ENCODE peak calls at places on chromosomes 12 and 14, in seven cellular contexts. One of them, this sample, is unnamed.

GRCh38 chr14:64550539-64551333 is 975 bp downstream of the PPP1R36 start:
- DNase-seq in upper lobe of right lung: no peak
- DNase-seq in Peyer's patch: no peak
- DNase-seq in OCI-LY7: no peak
- DNase-seq in right lobe of liver: no peak
- DNase-seq in ovary: no peak
- DNase-seq in astrocyte of the cerebellum: no peak
- DNase-seq in this sample: no peak

GRCh38 chr12:111635524-111635923 is 36.4 kb upstream of the ATXN2 start:
- DNase-seq in OCI-LY7: no peak
- DNase-seq in Peyer's patch: no peak
- DNase-seq in ovary: no peak
- DNase-seq in upper lobe of right lung: no peak
- DNase-seq in astrocyte of the cerebellum: no peak
- DNase-seq in right lobe of liver: no peak
- DNase-seq in this sample: no peak

GRCh38 chr12:122473543-122474323 is 27.0 kb downstream of the ZCCHC8 start:
- DNase-seq in right lobe of liver: no peak
- DNase-seq in ovary: peak
- DNase-seq in astrocyte of the cerebellum: no peak
- DNase-seq in OCI-LY7: no peak
- DNase-seq in upper lobe of right lung: no peak
- DNase-seq in Peyer's patch: no peak
- DNase-seq in this sample: no peak

GRCh38 chr14:86933460-86933859 is 1059.5 kb downstream of the GALC start:
- DNase-seq in ovary: no peak
- DNase-seq in upper lobe of right lung: no peak
- DNase-seq in astrocyte of the cerebellum: no peak
- DNase-seq in Peyer's patch: no peak
- DNase-seq in right lobe of liver: no peak
- DNase-seq in OCI-LY7: no peak
- DNase-seq in this sample: no peak

GRCh38 chr14:51576112-51576420 is 75.6 kb upstream of the FRMD6 start:
- DNase-seq in OCI-LY7: no peak
- DNase-seq in upper lobe of right lung: no peak
- DNase-seq in astrocyte of the cerebellum: no peak
- DNase-seq in ovary: no peak
- DNase-seq in right lobe of liver: no peak
- DNase-seq in Peyer's patch: no peak
- DNase-seq in this sample: peak

GRCh38 chr14:29109589-29109988 is 343.0 kb downstream of the FOXG1 start:
- DNase-seq in right lobe of liver: no peak
- DNase-seq in OCI-LY7: no peak
- DNase-seq in ovary: no peak
- DNase-seq in upper lobe of right lung: no peak
- DNase-seq in Peyer's patch: no peak
- DNase-seq in astrocyte of the cerebellum: no peak
- DNase-seq in this sample: no peak

GRCh38 chr14:56274556-56274955 is 156.3 kb downstream of the PELI2 start:
- DNase-seq in OCI-LY7: no peak
- DNase-seq in ovary: no peak
- DNase-seq in astrocyte of the cerebellum: no peak
- DNase-seq in Peyer's patch: no peak
- DNase-seq in upper lobe of right lung: no peak
- DNase-seq in right lobe of liver: no peak
- DNase-seq in this sample: no peak

GRCh38 chr12:38610808-38611350 is 294.3 kb downstream of the ALG10B start:
- DNase-seq in Peyer's patch: no peak
- DNase-seq in OCI-LY7: no peak
- DNase-seq in ovary: no peak
- DNase-seq in astrocyte of the cerebellum: no peak
- DNase-seq in upper lobe of right lung: no peak
- DNase-seq in right lobe of liver: no peak
- DNase-seq in this sample: no peak

GRCh38 chr12:124480469-124481256 is 86.7 kb downstream of the NCOR2 start:
- DNase-seq in right lobe of liver: peak
- DNase-seq in OCI-LY7: peak
- DNase-seq in Peyer's patch: no peak
- DNase-seq in ovary: peak
- DNase-seq in astrocyte of the cerebellum: no peak
- DNase-seq in upper lobe of right lung: no peak
- DNase-seq in this sample: peak

GRCh38 chr14:38627163-38627562 is 371.3 kb upstream of the CLEC14A start:
- DNase-seq in upper lobe of right lung: peak
- DNase-seq in OCI-LY7: no peak
- DNase-seq in astrocyte of the cerebellum: no peak
- DNase-seq in Peyer's patch: no peak
- DNase-seq in ovary: no peak
- DNase-seq in right lobe of liver: no peak
- DNase-seq in this sample: no peak

GRCh38 chr14:52279405-52279804 is 11.9 kb downstream of the PTGDR start:
- DNase-seq in ovary: no peak
- DNase-seq in astrocyte of the cerebellum: no peak
- DNase-seq in right lobe of liver: no peak
- DNase-seq in Peyer's patch: no peak
- DNase-seq in upper lobe of right lung: no peak
- DNase-seq in OCI-LY7: no peak
- DNase-seq in this sample: peak

GRCh38 chr12:95733156-95733825 is 57.3 kb downstream of the NTN4 start:
- DNase-seq in Peyer's patch: no peak
- DNase-seq in upper lobe of right lung: no peak
- DNase-seq in OCI-LY7: no peak
- DNase-seq in right lobe of liver: no peak
- DNase-seq in astrocyte of the cerebellum: peak
- DNase-seq in ovary: no peak
- DNase-seq in this sample: peak

GRCh38 chr12:92771011-92771410 is 68.2 kb downstream of the PLEKHG7 start:
- DNase-seq in ovary: no peak
- DNase-seq in right lobe of liver: no peak
- DNase-seq in OCI-LY7: no peak
- DNase-seq in Peyer's patch: no peak
- DNase-seq in astrocyte of the cerebellum: no peak
- DNase-seq in upper lobe of right lung: no peak
- DNase-seq in this sample: no peak

GRCh38 chr14:61662437-61663311 is 32.6 kb upstream of the HIF1A start:
- DNase-seq in upper lobe of right lung: no peak
- DNase-seq in ovary: no peak
- DNase-seq in OCI-LY7: peak
- DNase-seq in astrocyte of the cerebellum: no peak
- DNase-seq in right lobe of liver: no peak
- DNase-seq in Peyer's patch: no peak
- DNase-seq in this sample: peak

GRCh38 chr12:90922068-90922743 is 32.8 kb downstream of the CCER1 start:
- DNase-seq in upper lobe of right lung: no peak
- DNase-seq in Peyer's patch: no peak
- DNase-seq in right lobe of liver: no peak
- DNase-seq in OCI-LY7: no peak
- DNase-seq in astrocyte of the cerebellum: no peak
- DNase-seq in ovary: no peak
- DNase-seq in this sample: no peak

GRCh38 chr12:132866251-132866828 is 21.1 kb downstream of the CHFR start:
- DNase-seq in OCI-LY7: no peak
- DNase-seq in upper lobe of right lung: no peak
- DNase-seq in ovary: no peak
- DNase-seq in right lobe of liver: no peak
- DNase-seq in astrocyte of the cerebellum: no peak
- DNase-seq in Peyer's patch: no peak
- DNase-seq in this sample: no peak

GRCh38 chr12:104358353-104359003 is 54.9 kb downstream of the EID3 start:
- DNase-seq in ovary: peak
- DNase-seq in astrocyte of the cerebellum: no peak
- DNase-seq in right lobe of liver: peak
- DNase-seq in OCI-LY7: peak
- DNase-seq in Peyer's patch: peak
- DNase-seq in upper lobe of right lung: peak
- DNase-seq in this sample: no peak

GRCh38 chr14:75303415-75303814 is 24.8 kb downstream of the FOS start:
- DNase-seq in upper lobe of right lung: peak
- DNase-seq in Peyer's patch: peak
- DNase-seq in ovary: peak
- DNase-seq in OCI-LY7: peak
- DNase-seq in astrocyte of the cerebellum: no peak
- DNase-seq in right lobe of liver: no peak
- DNase-seq in this sample: no peak

GRCh38 chr14:68786491-68787234 is 6.2 kb downstream of the ZFP36L1 start:
- DNase-seq in astrocyte of the cerebellum: no peak
- DNase-seq in upper lobe of right lung: no peak
- DNase-seq in Peyer's patch: no peak
- DNase-seq in OCI-LY7: no peak
- DNase-seq in ovary: peak
- DNase-seq in right lobe of liver: no peak
- DNase-seq in this sample: no peak

GRCh38 chr14:30751646-30752416 is 122.5 kb upstream of the COCH start:
- DNase-seq in upper lobe of right lung: no peak
- DNase-seq in astrocyte of the cerebellum: no peak
- DNase-seq in OCI-LY7: peak
- DNase-seq in Peyer's patch: no peak
- DNase-seq in right lobe of liver: no peak
- DNase-seq in ovary: no peak
- DNase-seq in this sample: no peak

GRCh38 chr12:64618953-64619590 is 8.8 kb downstream of the RASSF3 start:
- DNase-seq in OCI-LY7: peak
- DNase-seq in astrocyte of the cerebellum: no peak
- DNase-seq in upper lobe of right lung: no peak
- DNase-seq in right lobe of liver: no peak
- DNase-seq in ovary: no peak
- DNase-seq in Peyer's patch: no peak
- DNase-seq in this sample: no peak

GRCh38 chr12:54486173-54486867 is 11.2 kb upstream of the NCKAP1L start:
- DNase-seq in right lobe of liver: no peak
- DNase-seq in upper lobe of right lung: no peak
- DNase-seq in ovary: no peak
- DNase-seq in astrocyte of the cerebellum: no peak
- DNase-seq in OCI-LY7: no peak
- DNase-seq in Peyer's patch: no peak
- DNase-seq in this sample: no peak

GRCh38 chr14:57209561-57209960 is 59.1 kb downstream of the EXOC5 start:
- DNase-seq in upper lobe of right lung: no peak
- DNase-seq in ovary: no peak
- DNase-seq in astrocyte of the cerebellum: peak
- DNase-seq in OCI-LY7: no peak
- DNase-seq in Peyer's patch: no peak
- DNase-seq in right lobe of liver: no peak
- DNase-seq in this sample: peak

GRCh38 chr12:70664463-70664862 is 27.2 kb upstream of the PTPRB start:
- DNase-seq in OCI-LY7: no peak
- DNase-seq in upper lobe of right lung: no peak
- DNase-seq in Peyer's patch: no peak
- DNase-seq in right lobe of liver: no peak
- DNase-seq in ovary: no peak
- DNase-seq in astrocyte of the cerebellum: peak
- DNase-seq in this sample: no peak

GRCh38 chr12:19574606-19575005 is 135.3 kb downstream of the AEBP2 start:
- DNase-seq in right lobe of liver: no peak
- DNase-seq in OCI-LY7: peak
- DNase-seq in Peyer's patch: no peak
- DNase-seq in ovary: no peak
- DNase-seq in upper lobe of right lung: no peak
- DNase-seq in astrocyte of the cerebellum: no peak
- DNase-seq in this sample: no peak

DNA sequence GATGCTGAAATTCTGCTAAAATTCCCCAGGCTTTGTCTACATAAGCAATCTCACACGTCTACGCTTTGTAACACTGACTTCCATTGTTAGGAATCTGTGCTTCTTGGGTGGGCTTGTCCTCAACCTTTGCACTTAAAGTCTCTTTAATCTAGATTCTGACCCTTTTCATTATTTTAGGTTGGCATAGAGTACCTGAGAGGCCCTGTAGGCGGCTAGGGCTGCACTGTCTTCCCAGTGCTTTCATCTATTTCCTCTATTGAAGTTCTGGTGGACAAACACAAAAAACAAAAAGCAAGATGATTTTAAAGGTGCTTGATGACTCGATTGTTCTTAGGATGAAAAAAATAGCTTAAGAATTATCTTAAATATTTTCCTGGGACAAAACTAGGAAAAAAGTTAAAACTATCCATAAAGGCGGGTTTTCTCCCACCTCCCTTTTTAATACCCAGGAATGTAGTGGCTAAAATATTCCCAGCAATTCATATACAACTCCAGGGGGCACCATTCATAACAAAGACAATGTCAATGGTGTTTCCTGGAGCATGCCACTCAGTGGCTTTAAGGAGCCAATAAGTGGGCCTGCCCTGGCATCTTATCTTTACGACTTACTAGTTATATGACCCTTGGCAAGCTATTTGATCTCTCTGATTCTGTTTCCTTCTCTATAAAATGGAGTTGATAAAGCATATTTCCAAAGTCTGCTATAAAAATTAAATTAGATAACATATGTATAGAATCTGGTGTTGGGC is 197.5 kb downstream of the STXBP6 start:
- DNase-seq in right lobe of liver: no peak
- DNase-seq in ovary: no peak
- DNase-seq in Peyer's patch: no peak
- DNase-seq in OCI-LY7: no peak
- DNase-seq in upper lobe of right lung: no peak
- DNase-seq in astrocyte of the cerebellum: no peak
- DNase-seq in this sample: no peak
- TF ChIP-seq CTCF in right lobe of liver: no peak
- TF ChIP-seq CTCF in ovary: no peak
- TF ChIP-seq CTCF in Peyer's patch: no peak
- TF ChIP-seq CTCF in OCI-LY7: no peak
- TF ChIP-seq CTCF in upper lobe of right lung: no peak
- TF ChIP-seq CTCF in astrocyte of the cerebellum: no peak
- TF ChIP-seq CTCF in this sample: no peak

GRCh38 chr12:49000346-49000745 is 1.2 kb upstream of the DDN start:
- DNase-seq in Peyer's patch: no peak
- DNase-seq in upper lobe of right lung: no peak
- DNase-seq in right lobe of liver: no peak
- DNase-seq in astrocyte of the cerebellum: no peak
- DNase-seq in ovary: no peak
- DNase-seq in OCI-LY7: no peak
- DNase-seq in this sample: no peak
- H3K4me3 ChIP-seq in Peyer's patch: no peak
- H3K4me3 ChIP-seq in upper lobe of right lung: no peak
- H3K4me3 ChIP-seq in right lobe of liver: no peak
- H3K4me3 ChIP-seq in astrocyte of the cerebellum: no peak
- H3K4me3 ChIP-seq in ovary: no peak
- H3K4me3 ChIP-seq in OCI-LY7: no peak
- H3K4me3 ChIP-seq in this sample: no peak

GRCh38 chr12:31859232-31859977 is 99.8 kb upstream of the RESF1 start:
- DNase-seq in OCI-LY7: peak
- DNase-seq in astrocyte of the cerebellum: no peak
- DNase-seq in upper lobe of right lung: no peak
- DNase-seq in ovary: no peak
- DNase-seq in Peyer's patch: no peak
- DNase-seq in right lobe of liver: no peak
- DNase-seq in this sample: no peak
- TF ChIP-seq CTCF in OCI-LY7: no peak
- TF ChIP-seq CTCF in astrocyte of the cerebellum: no peak
- TF ChIP-seq CTCF in upper lobe of right lung: no peak
- TF ChIP-seq CTCF in ovary: no peak
- TF ChIP-seq CTCF in Peyer's patch: no peak
- TF ChIP-seq CTCF in right lobe of liver: no peak
- TF ChIP-seq CTCF in this sample: no peak

DNA sequence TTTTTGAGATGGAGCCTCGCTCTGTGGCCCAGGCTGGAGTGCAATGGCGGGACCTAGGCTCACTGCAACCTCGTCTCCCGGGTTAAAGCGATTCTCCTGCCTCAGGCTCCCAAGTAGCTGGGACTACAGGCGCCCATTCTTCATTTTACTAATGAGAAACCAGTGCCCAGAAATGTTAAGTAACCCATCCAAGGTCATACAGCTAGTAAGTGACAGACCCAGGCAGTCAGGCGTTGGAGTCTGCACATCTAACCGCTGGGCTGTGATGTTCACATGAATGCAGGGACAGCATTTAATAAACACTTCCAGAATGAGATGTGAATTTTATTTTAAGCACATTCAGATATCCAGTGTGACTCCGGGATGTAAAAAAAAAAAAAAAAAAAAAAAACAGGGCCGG is 1.3 kb upstream of the TRIP11 start:
- DNase-seq in right lobe of liver: no peak
- DNase-seq in Peyer's patch: no peak
- DNase-seq in ovary: no peak
- DNase-seq in astrocyte of the cerebellum: no peak
- DNase-seq in OCI-LY7: peak
- DNase-seq in upper lobe of right lung: no peak
- DNase-seq in this sample: no peak
- H3K4me3 ChIP-seq in right lobe of liver: peak
- H3K4me3 ChIP-seq in Peyer's patch: peak
- H3K4me3 ChIP-seq in ovary: peak
- H3K4me3 ChIP-seq in astrocyte of the cerebellum: peak
- H3K4me3 ChIP-seq in OCI-LY7: peak
- H3K4me3 ChIP-seq in upper lobe of right lung: peak
- H3K4me3 ChIP-seq in this sample: no peak

This sample was measured in kidney epithelial cell.